ENCODE peak calls at places on chromosomes 1 and 21, in seven cellular contexts. Q, F, J, X, O, Z and M are unnamed samples.
A peak's percentile ranks its signal among the peaks of the same experiment; 100 is the strongest.

GRCh38 chr1:231241751-231242150 is 739 bp downstream of the GNPAT start:
- DNase-seq in X (no peak), O (no peak), J (no peak), Z (peak; percentile 48), F (no peak), Q (no peak), M (no peak)

GRCh38 chr1:198548890-198549289 is 8.4 kb upstream of the ATP6V1G3 start:
- DNase-seq in O (no peak), F (no peak), X (no peak), Q (no peak), J (no peak), Z (no peak), M (no peak)

GRCh38 chr1:211610779-211611556 is 32.0 kb upstream of the SLC30A1 start:
- DNase-seq in J (no peak), X (peak; percentile 24), Q (peak; percentile 60), Z (no peak), F (peak; percentile 38), O (no peak), M (no peak)

GRCh38 chr1:224205438-224205840 is 22.4 kb downstream of the DEGS1 start:
- DNase-seq in F (peak; percentile 91), Z (peak; percentile 33), Q (no peak), J (no peak), X (peak; percentile 28), O (no peak), M (no peak)

GRCh38 chr1:230816018-230816417 is 52.3 kb downstream of the C1orf198 start:
- DNase-seq in J (no peak), O (no peak), Q (no peak), F (no peak), Z (no peak), X (no peak), M (no peak)

GRCh38 chr1:208179303-208179702 is 64.9 kb downstream of the PLXNA2 start:
- DNase-seq in F (no peak), Q (peak; percentile 67), O (no peak), X (peak; percentile 40), J (no peak), Z (no peak), M (no peak)

GRCh38 chr1:113321761-113322387 is 68.4 kb upstream of the MAGI3 start:
- DNase-seq in J (no peak), Z (no peak), Q (no peak), X (no peak), O (no peak), F (no peak), M (no peak)

GRCh38 chr21:16891821-16892220 is 621.0 kb upstream of the CXADR start:
- DNase-seq in Q (no peak), X (peak; percentile 21), F (peak; percentile 60), Z (no peak), J (no peak), O (no peak), M (no peak)

GRCh38 chr1:25232866-25233784 is 823 bp upstream of the SYF2 start:
- DNase-seq in X (peak; percentile 90), F (peak; percentile 80), Q (peak; percentile 75), J (peak; percentile 93), Z (peak; percentile 64), O (peak; percentile 89), M (peak; percentile 82)

GRCh38 chr1:210301254-210301955 is 27.3 kb upstream of the HHAT start:
- DNase-seq in X (no peak), Z (no peak), O (no peak), J (no peak), F (no peak), Q (no peak), M (no peak)

GRCh38 chr1:231971397-231972233 is 345.0 kb downstream of the DISC1 start:
- DNase-seq in X (no peak), J (no peak), O (no peak), Z (no peak), F (peak; percentile 64), Q (no peak), M (no peak)

GRCh38 chr1:204343247-204343646 is 16.5 kb downstream of the PLEKHA6 start:
- DNase-seq in F (no peak), O (no peak), Z (no peak), J (no peak), Q (no peak), X (no peak), M (no peak)

GRCh38 chr1:59186656-59187055 is 110.2 kb upstream of the FGGY start:
- DNase-seq in F (peak; percentile 79), O (no peak), Q (no peak), J (no peak), X (no peak), Z (no peak), M (no peak)

GRCh38 chr1:65310078-65310587 is 790 bp downstream of the DNAJC6 start:
- DNase-seq in J (no peak), O (no peak), X (peak; percentile 4), Q (no peak), Z (no peak), F (no peak), M (no peak)

GRCh38 chr1:69485616-69486015 is 82.1 kb upstream of the LRRC7 start:
- DNase-seq in X (no peak), Z (no peak), O (no peak), Q (no peak), F (no peak), J (no peak), M (no peak)

GRCh38 chr1:207034208-207034607 is 1.7 kb upstream of the C1orf116 start:
- DNase-seq in F (no peak), Z (no peak), Q (no peak), O (no peak), X (no peak), J (no peak), M (no peak)

GRCh38 chr1:47738560-47739182 is 258.5 kb downstream of the TRABD2B start:
- DNase-seq in X (peak; percentile 12), J (no peak), Q (peak; percentile 37), Z (no peak), O (no peak), F (peak; percentile 11), M (no peak)
- TF ChIP-seq CTCF in X (peak; percentile 46), J (peak; percentile 66), Q (peak; percentile 44), Z (peak; percentile 60), O (peak; percentile 82), F (peak; percentile 62), M (peak; percentile 64)

DNA sequence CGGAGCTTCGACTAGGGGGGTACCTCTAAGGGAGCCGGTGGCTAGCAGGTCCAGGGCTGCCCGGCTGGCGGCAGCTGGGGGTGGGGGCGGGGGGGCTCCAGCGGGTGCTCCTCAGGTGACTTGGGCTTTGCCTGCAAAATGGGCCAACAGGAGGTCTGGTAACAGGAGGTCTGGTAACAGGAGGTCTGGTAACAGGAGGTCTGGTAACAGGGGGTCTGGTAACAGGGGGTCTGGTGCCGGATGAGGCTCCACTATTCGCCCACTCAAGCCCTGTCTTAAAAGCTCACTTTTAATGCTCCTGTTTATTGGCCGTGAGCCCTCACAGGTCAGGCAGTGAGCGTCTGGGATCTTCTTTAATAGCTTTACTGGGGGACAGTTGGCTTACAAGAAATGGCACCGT is 40.4 kb upstream of the ACTRT2 start:
- DNase-seq in Z (no peak), Q (no peak), O (no peak), J (no peak), F (no peak), X (no peak), M (no peak)
- H3K9me3 ChIP-seq in Z (no peaks in the 10 kb centered on the region), Q (no peaks in the 10 kb centered on the region), O (no peaks in the 10 kb centered on the region), J (no peaks in the 10 kb centered on the region), F (peaks cover 44% of the 10 kb centered on the region), X (no peaks in the 10 kb centered on the region), M (no peaks in the 10 kb centered on the region)

DNA sequence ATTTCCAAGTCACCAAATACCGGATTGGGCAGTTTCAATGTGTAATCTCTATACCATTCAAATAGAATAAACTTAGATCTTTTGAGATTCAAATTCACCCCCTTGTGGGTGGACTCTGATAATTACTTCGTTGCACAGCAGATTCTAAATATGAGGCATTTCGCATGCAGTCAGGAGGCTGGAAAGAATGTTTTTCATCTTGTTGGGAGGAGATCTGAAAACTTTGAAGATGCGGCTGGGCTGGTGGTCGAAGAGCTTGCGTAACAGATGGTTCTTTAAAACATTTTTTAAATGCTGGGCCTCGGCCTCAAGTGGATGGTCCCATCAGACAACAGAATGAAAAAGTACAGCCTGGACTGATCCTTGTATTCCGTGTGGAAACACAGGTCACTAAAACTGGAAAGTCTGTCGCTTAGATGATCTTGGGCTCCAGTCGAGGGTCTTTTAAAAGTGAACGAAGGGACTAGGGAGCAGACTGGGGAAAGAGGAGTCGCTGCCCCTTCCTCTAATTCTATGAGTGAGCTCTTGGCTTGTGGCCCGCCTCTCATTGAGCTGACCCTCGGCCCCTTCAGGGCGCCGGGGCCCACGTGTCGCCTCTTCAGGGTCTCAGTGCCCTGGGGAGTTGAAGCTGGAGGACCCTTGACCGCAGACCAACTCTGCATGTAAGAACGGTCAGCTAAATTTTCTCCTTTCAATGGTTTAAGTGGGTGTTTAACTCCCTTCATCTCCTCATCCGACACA is 10.6 kb downstream of the NR5A2 start:
- DNase-seq in F (no peak), X (no peak), Z (no peak), J (no peak), O (no peak), Q (no peak), M (no peak)
- H3K4me3 ChIP-seq in F (no peak overlapping the region), X (no peak overlapping the region), Z (no peak overlapping the region), J (no peak overlapping the region), O (no peak overlapping the region), Q (no peak overlapping the region), M (no peak overlapping the region)

DNA sequence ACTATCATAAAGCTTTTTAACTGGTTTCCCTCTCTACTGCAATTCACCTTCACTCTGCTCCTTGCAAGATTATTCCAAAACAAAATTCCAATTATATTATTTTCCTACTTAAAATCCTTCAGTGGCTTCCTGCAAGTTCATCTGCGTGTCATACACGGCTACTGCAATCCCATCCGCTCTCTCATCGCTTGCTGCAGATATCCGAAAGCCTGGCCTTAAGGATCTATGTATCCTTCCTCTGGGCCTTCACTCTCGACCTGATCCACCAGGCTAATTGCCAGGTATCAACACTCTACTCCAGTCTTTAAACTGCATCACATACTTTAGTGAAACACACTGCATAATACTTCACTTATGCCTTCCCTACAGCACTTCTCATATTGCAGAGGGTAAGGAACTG is 44.0 kb downstream of the VAV3 start:
- DNase-seq in F (no peak), J (no peak), Z (no peak), X (no peak), Q (no peak), O (no peak), M (no peak)
- TF ChIP-seq CTCF in F (no peak), J (no peak), Z (no peak), X (no peak), Q (no peak), O (no peak), M (no peak)